ENCODE peak calls at places on chromosomes 16 and 17, in eight cellular contexts. One of them, this sample, is unnamed.
A peak's percentile ranks its signal among the peaks of the same experiment; 100 is the strongest.

GRCh38 chr17:68302066-68302564 is 10.8 kb downstream of the ARSG start:
- DNase-seq in smooth muscle cell of the brain vasculature: peak; percentile 96
- DNase-seq in colonic mucosa: no peak
- DNase-seq in T-cell: no peak
- DNase-seq in H9: no peak
- DNase-seq in Right ventricle myocardium superior: no peak
- DNase-seq in Calu3: no peak
- DNase-seq in glutamatergic neuron: no peak
- DNase-seq in this sample: no peak

GRCh38 chr17:17698869-17699351 is 17.7 kb downstream of the RAI1 start:
- DNase-seq in H9: peak; percentile 76
- DNase-seq in colonic mucosa: no peak
- DNase-seq in T-cell: no peak
- DNase-seq in glutamatergic neuron: no peak
- DNase-seq in Calu3: no peak
- DNase-seq in Right ventricle myocardium superior: no peak
- DNase-seq in smooth muscle cell of the brain vasculature: no peak
- DNase-seq in this sample: no peak

GRCh38 chr17:75753514-75754377 is 11.2 kb downstream of the GALK1 start:
- DNase-seq in glutamatergic neuron: peak; percentile 77
- DNase-seq in T-cell: peak; percentile 62
- DNase-seq in Calu3: no peak
- DNase-seq in Right ventricle myocardium superior: peak; percentile 87
- DNase-seq in colonic mucosa: peak; percentile 48
- DNase-seq in smooth muscle cell of the brain vasculature: no peak
- DNase-seq in H9: peak; percentile 92
- DNase-seq in this sample: no peak

GRCh38 chr16:30567160-30567990 is 4.1 kb downstream of the ZNF688 start:
- DNase-seq in glutamatergic neuron: no peak
- DNase-seq in Calu3: peak; percentile 18
- DNase-seq in smooth muscle cell of the brain vasculature: no peak
- DNase-seq in colonic mucosa: no peak
- DNase-seq in T-cell: peak; percentile 53
- DNase-seq in Right ventricle myocardium superior: no peak
- DNase-seq in H9: no peak
- DNase-seq in this sample: no peak

GRCh38 chr16:55466209-55466608 is 12.8 kb upstream of the MMP2 start:
- DNase-seq in glutamatergic neuron: no peak
- DNase-seq in H9: no peak
- DNase-seq in smooth muscle cell of the brain vasculature: no peak
- DNase-seq in T-cell: no peak
- DNase-seq in Calu3: no peak
- DNase-seq in Right ventricle myocardium superior: no peak
- DNase-seq in colonic mucosa: no peak
- DNase-seq in this sample: no peak

GRCh38 chr17:30964878-30965277 is 6.0 kb upstream of the RNF135 start:
- DNase-seq in colonic mucosa: no peak
- DNase-seq in T-cell: no peak
- DNase-seq in glutamatergic neuron: no peak
- DNase-seq in H9: no peak
- DNase-seq in Right ventricle myocardium superior: no peak
- DNase-seq in Calu3: no peak
- DNase-seq in smooth muscle cell of the brain vasculature: no peak
- DNase-seq in this sample: no peak

GRCh38 chr16:22141746-22142145 is 20.6 kb upstream of the SDR42E2 start:
- DNase-seq in glutamatergic neuron: peak; percentile 35
- DNase-seq in smooth muscle cell of the brain vasculature: no peak
- DNase-seq in Right ventricle myocardium superior: no peak
- DNase-seq in T-cell: no peak
- DNase-seq in H9: peak; percentile 61
- DNase-seq in Calu3: peak; percentile 9
- DNase-seq in colonic mucosa: no peak
- DNase-seq in this sample: peak; percentile 2

GRCh38 chr17:42541041-42541833 is 5.2 kb downstream of the NAGLU start:
- DNase-seq in smooth muscle cell of the brain vasculature: no peak
- DNase-seq in T-cell: no peak
- DNase-seq in colonic mucosa: peak; percentile 75
- DNase-seq in Right ventricle myocardium superior: no peak
- DNase-seq in H9: no peak
- DNase-seq in Calu3: no peak
- DNase-seq in glutamatergic neuron: no peak
- DNase-seq in this sample: no peak

GRCh38 chr17:869067-869466 is 86.9 kb downstream of the MRM3 start:
- DNase-seq in Calu3: no peak
- DNase-seq in T-cell: no peak
- DNase-seq in H9: no peak
- DNase-seq in Right ventricle myocardium superior: peak; percentile 79
- DNase-seq in glutamatergic neuron: no peak
- DNase-seq in smooth muscle cell of the brain vasculature: no peak
- DNase-seq in colonic mucosa: peak; percentile 48
- DNase-seq in this sample: no peak

GRCh38 chr16:11949527-11949926 is 7.7 kb upstream of the NPIPB2 start:
- DNase-seq in glutamatergic neuron: no peak
- DNase-seq in H9: peak; percentile 64
- DNase-seq in Calu3: peak; percentile 59
- DNase-seq in T-cell: no peak
- DNase-seq in Right ventricle myocardium superior: no peak
- DNase-seq in smooth muscle cell of the brain vasculature: no peak
- DNase-seq in colonic mucosa: no peak
- DNase-seq in this sample: peak; percentile 14

GRCh38 chr16:81997738-81998137 is 13.5 kb downstream of the SDR42E1 start:
- DNase-seq in colonic mucosa: no peak
- DNase-seq in Calu3: peak; percentile 58
- DNase-seq in T-cell: no peak
- DNase-seq in Right ventricle myocardium superior: no peak
- DNase-seq in H9: no peak
- DNase-seq in smooth muscle cell of the brain vasculature: peak; percentile 33
- DNase-seq in glutamatergic neuron: no peak
- DNase-seq in this sample: no peak